ENCODE peak calls at places on chromosomes 12 and 14, in five cellular contexts. One of them, this sample, is unnamed.

GRCh38 chr14:93114068-93114710 is 1.5 kb downstream of the ITPK1 start:
- DNase-seq in dorsolateral prefrontal cortex: no peak
- DNase-seq in PC-3: peak
- DNase-seq in Panc1: no peak
- DNase-seq in AG10803: no peak
- DNase-seq in this sample: no peak

GRCh38 chr14:104278214-104278534 is 139.8 kb downstream of the KIF26A start:
- DNase-seq in Panc1: no peak
- DNase-seq in AG10803: no peak
- DNase-seq in dorsolateral prefrontal cortex: no peak
- DNase-seq in PC-3: no peak
- DNase-seq in this sample: no peak

GRCh38 chr14:61188196-61188595 is 92.9 kb downstream of the TMEM30B start:
- DNase-seq in dorsolateral prefrontal cortex: no peak
- DNase-seq in Panc1: no peak
- DNase-seq in PC-3: no peak
- DNase-seq in AG10803: no peak
- DNase-seq in this sample: no peak

GRCh38 chr14:86799244-86799647 is 1193.7 kb downstream of the GALC start:
- DNase-seq in PC-3: peak
- DNase-seq in dorsolateral prefrontal cortex: no peak
- DNase-seq in AG10803: peak
- DNase-seq in Panc1: no peak
- DNase-seq in this sample: no peak

GRCh38 chr12:106767954-106768501 is 6.5 kb upstream of the RIC8B start:
- DNase-seq in dorsolateral prefrontal cortex: no peak
- DNase-seq in AG10803: peak
- DNase-seq in PC-3: no peak
- DNase-seq in Panc1: no peak
- DNase-seq in this sample: no peak

GRCh38 chr14:104551851-104552737 is 27.5 kb upstream of the C14orf180 start:
- DNase-seq in Panc1: no peak
- DNase-seq in AG10803: no peak
- DNase-seq in PC-3: no peak
- DNase-seq in dorsolateral prefrontal cortex: peak
- DNase-seq in this sample: no peak

GRCh38 chr14:51321036-51321435 is 81.0 kb downstream of the TMX1 start:
- DNase-seq in AG10803: no peak
- DNase-seq in Panc1: no peak
- DNase-seq in PC-3: no peak
- DNase-seq in dorsolateral prefrontal cortex: no peak
- DNase-seq in this sample: no peak

GRCh38 chr12:2276288-2276842 is 223.6 kb downstream of the CACNA1C start:
- DNase-seq in PC-3: no peak
- DNase-seq in dorsolateral prefrontal cortex: no peak
- DNase-seq in AG10803: no peak
- DNase-seq in Panc1: no peak
- DNase-seq in this sample: no peak

GRCh38 chr14:104686624-104687517 is 2.5 kb upstream of the INF2 start:
- DNase-seq in dorsolateral prefrontal cortex: peak
- DNase-seq in PC-3: no peak
- DNase-seq in Panc1: no peak
- DNase-seq in AG10803: no peak
- DNase-seq in this sample: no peak

GRCh38 chr14:68535404-68536024 is 257.4 kb downstream of the ZFP36L1 start:
- DNase-seq in PC-3: peak
- DNase-seq in Panc1: peak
- DNase-seq in dorsolateral prefrontal cortex: no peak
- DNase-seq in AG10803: peak
- DNase-seq in this sample: no peak

GRCh38 chr14:101412741-101413140 is 148.6 kb upstream of the DIO3 start:
- DNase-seq in dorsolateral prefrontal cortex: no peak
- DNase-seq in Panc1: no peak
- DNase-seq in AG10803: no peak
- DNase-seq in PC-3: peak
- DNase-seq in this sample: no peak

GRCh38 chr14:104036250-104036649 is 49.2 kb upstream of the ASPG start:
- DNase-seq in dorsolateral prefrontal cortex: no peak
- DNase-seq in PC-3: no peak
- DNase-seq in Panc1: no peak
- DNase-seq in AG10803: no peak
- DNase-seq in this sample: no peak

GRCh38 chr14:68622856-68623255 is 170.0 kb downstream of the ZFP36L1 start:
- DNase-seq in dorsolateral prefrontal cortex: no peak
- DNase-seq in Panc1: no peak
- DNase-seq in AG10803: no peak
- DNase-seq in PC-3: no peak
- DNase-seq in this sample: no peak

GRCh38 chr12:44603701-44604100 is 272.4 kb downstream of the NELL2 start:
- DNase-seq in dorsolateral prefrontal cortex: no peak
- DNase-seq in Panc1: no peak
- DNase-seq in PC-3: no peak
- DNase-seq in AG10803: no peak
- DNase-seq in this sample: no peak

GRCh38 chr12:113397497-113398197 is 6.0 kb downstream of the SDS start:
- DNase-seq in PC-3: no peak
- DNase-seq in Panc1: no peak
- DNase-seq in AG10803: no peak
- DNase-seq in dorsolateral prefrontal cortex: no peak
- DNase-seq in this sample: no peak

GRCh38 chr12:3803865-3804472 is 51.1 kb upstream of the CRACR2A start:
- DNase-seq in Panc1: peak
- DNase-seq in dorsolateral prefrontal cortex: peak
- DNase-seq in PC-3: peak
- DNase-seq in AG10803: peak
- DNase-seq in this sample: peak

GRCh38 chr12:2507811-2508210 is 287.0 kb upstream of the FKBP4 start:
- DNase-seq in AG10803: no peak
- DNase-seq in dorsolateral prefrontal cortex: no peak
- DNase-seq in Panc1: no peak
- DNase-seq in PC-3: no peak
- DNase-seq in this sample: no peak

GRCh38 chr14:60944206-60944605 is 36.7 kb downstream of the TRMT5 start:
- DNase-seq in Panc1: no peak
- DNase-seq in PC-3: no peak
- DNase-seq in AG10803: no peak
- DNase-seq in dorsolateral prefrontal cortex: no peak
- DNase-seq in this sample: no peak

GRCh38 chr12:12734561-12735071 is 17.4 kb downstream of the CDKN1B start:
- DNase-seq in dorsolateral prefrontal cortex: no peak
- DNase-seq in PC-3: no peak
- DNase-seq in Panc1: no peak
- DNase-seq in AG10803: peak
- DNase-seq in this sample: no peak

GRCh38 chr12:82867782-82868505 is 181.2 kb downstream of the TMTC2 start:
- DNase-seq in Panc1: no peak
- DNase-seq in PC-3: no peak
- DNase-seq in AG10803: no peak
- DNase-seq in dorsolateral prefrontal cortex: no peak
- DNase-seq in this sample: no peak

GRCh38 chr14:36750244-36750643 is 88.6 kb downstream of the PAX9 start:
- DNase-seq in PC-3: no peak
- DNase-seq in Panc1: no peak
- DNase-seq in dorsolateral prefrontal cortex: no peak
- DNase-seq in AG10803: no peak
- DNase-seq in this sample: no peak

GRCh38 chr14:36751116-36751515 is 89.5 kb downstream of the PAX9 start:
- DNase-seq in dorsolateral prefrontal cortex: no peak
- DNase-seq in Panc1: no peak
- DNase-seq in AG10803: no peak
- DNase-seq in PC-3: peak
- DNase-seq in this sample: no peak

GRCh38 chr14:36746907-36747306 is 85.2 kb downstream of the PAX9 start:
- DNase-seq in AG10803: no peak
- DNase-seq in Panc1: no peak
- DNase-seq in PC-3: no peak
- DNase-seq in dorsolateral prefrontal cortex: no peak
- DNase-seq in this sample: no peak

GRCh38 chr14:36748814-36749213 is 87.2 kb downstream of the PAX9 start:
- DNase-seq in PC-3: no peak
- DNase-seq in dorsolateral prefrontal cortex: no peak
- DNase-seq in AG10803: no peak
- DNase-seq in Panc1: no peak
- DNase-seq in this sample: no peak

GRCh38 chr14:36747411-36748184 is 85.9 kb downstream of the PAX9 start:
- DNase-seq in Panc1: no peak
- DNase-seq in AG10803: peak
- DNase-seq in dorsolateral prefrontal cortex: no peak
- DNase-seq in PC-3: peak
- DNase-seq in this sample: no peak
- TF ChIP-seq CTCF in Panc1: peak
- TF ChIP-seq CTCF in AG10803: peak
- TF ChIP-seq CTCF in dorsolateral prefrontal cortex: no peak
- TF ChIP-seq CTCF in PC-3: peak
- TF ChIP-seq CTCF in this sample: peak

DNA sequence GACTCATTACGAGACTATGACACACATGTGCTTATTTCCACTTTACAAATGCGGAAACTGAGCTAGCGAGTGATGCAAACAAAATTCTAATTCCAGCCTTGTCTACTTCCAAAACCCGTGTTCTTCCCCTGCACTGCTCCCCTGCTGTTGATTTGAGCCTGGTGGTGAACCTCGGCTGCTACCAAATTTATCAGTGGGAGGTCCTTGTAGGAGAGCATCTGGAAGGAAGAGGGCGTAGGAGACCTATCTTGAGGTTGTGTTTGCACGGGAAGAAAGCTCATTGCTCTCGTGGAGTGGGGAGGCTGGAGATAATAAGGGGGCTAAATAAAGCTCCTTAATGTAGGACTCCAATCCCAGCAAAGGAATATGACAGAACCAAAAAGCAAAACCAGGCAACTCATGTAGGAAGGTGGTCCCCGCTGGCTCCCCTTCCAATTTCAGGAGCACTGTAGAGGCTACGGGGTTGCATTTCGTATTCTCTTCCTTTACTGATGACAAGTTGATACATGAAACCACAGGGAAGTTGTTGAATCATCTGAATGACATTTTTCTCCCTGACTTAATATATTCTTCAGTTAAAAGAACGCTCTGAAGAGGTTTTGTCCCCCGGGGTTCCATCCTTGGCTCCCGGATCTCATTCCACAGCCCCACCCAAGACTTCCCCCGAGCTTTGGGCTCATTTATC is 52.6 kb downstream of the FZD10 start:
- DNase-seq in PC-3: no peak
- DNase-seq in AG10803: no peak
- DNase-seq in Panc1: no peak
- DNase-seq in dorsolateral prefrontal cortex: no peak
- DNase-seq in this sample: no peak
- TF ChIP-seq CTCF in PC-3: no peak
- TF ChIP-seq CTCF in AG10803: no peak
- TF ChIP-seq CTCF in Panc1: no peak
- TF ChIP-seq CTCF in dorsolateral prefrontal cortex: no peak
- TF ChIP-seq CTCF in this sample: no peak

GRCh38 chr14:94129111-94129757 is at the start of gene IFI27L2:
- DNase-seq in PC-3: peak
- DNase-seq in Panc1: no peak
- DNase-seq in dorsolateral prefrontal cortex: peak
- DNase-seq in AG10803: peak
- DNase-seq in this sample: peak
- TF ChIP-seq CTCF in PC-3: no peak
- TF ChIP-seq CTCF in Panc1: no peak
- TF ChIP-seq CTCF in dorsolateral prefrontal cortex: peak
- TF ChIP-seq CTCF in AG10803: peak
- TF ChIP-seq CTCF in this sample: peak

GRCh38 chr12:121782616-121782966 is 10.9 kb downstream of the RHOF start:
- DNase-seq in dorsolateral prefrontal cortex: no peak
- DNase-seq in Panc1: no peak
- DNase-seq in PC-3: no peak
- DNase-seq in AG10803: no peak
- DNase-seq in this sample: no peak

GRCh38 chr12:121781751-121782615 is 11.5 kb downstream of the RHOF start:
- DNase-seq in AG10803: no peak
- DNase-seq in PC-3: peak
- DNase-seq in dorsolateral prefrontal cortex: no peak
- DNase-seq in Panc1: no peak
- DNase-seq in this sample: no peak

GRCh38 chr12:121786441-121786825 is 7.1 kb downstream of the RHOF start:
- DNase-seq in AG10803: peak
- DNase-seq in PC-3: peak
- DNase-seq in dorsolateral prefrontal cortex: no peak
- DNase-seq in Panc1: no peak
- DNase-seq in this sample: no peak

GRCh38 chr12:121783771-121784170 is 9.7 kb downstream of the RHOF start:
- DNase-seq in dorsolateral prefrontal cortex: no peak
- DNase-seq in Panc1: no peak
- DNase-seq in AG10803: no peak
- DNase-seq in PC-3: peak
- DNase-seq in this sample: no peak

GRCh38 chr12:121784460-121784859 is 9.0 kb downstream of the RHOF start:
- DNase-seq in dorsolateral prefrontal cortex: no peak
- DNase-seq in PC-3: peak
- DNase-seq in Panc1: no peak
- DNase-seq in AG10803: peak
- DNase-seq in this sample: no peak
- TF ChIP-seq CTCF in dorsolateral prefrontal cortex: no peak
- TF ChIP-seq CTCF in PC-3: no peak
- TF ChIP-seq CTCF in Panc1: no peak
- TF ChIP-seq CTCF in AG10803: no peak
- TF ChIP-seq CTCF in this sample: no peak

GRCh38 chr12:119235352-119235751 is 56.6 kb downstream of the HSPB8 start:
- DNase-seq in Panc1: no peak
- DNase-seq in PC-3: no peak
- DNase-seq in dorsolateral prefrontal cortex: no peak
- DNase-seq in AG10803: no peak
- DNase-seq in this sample: no peak
- TF ChIP-seq CTCF in Panc1: peak
- TF ChIP-seq CTCF in PC-3: peak
- TF ChIP-seq CTCF in dorsolateral prefrontal cortex: no peak
- TF ChIP-seq CTCF in AG10803: peak
- TF ChIP-seq CTCF in this sample: peak

GRCh38 chr12:54721312-54721711 is 73.1 kb upstream of the DCD start:
- DNase-seq in dorsolateral prefrontal cortex: no peak
- DNase-seq in Panc1: no peak
- DNase-seq in PC-3: no peak
- DNase-seq in AG10803: no peak
- DNase-seq in this sample: no peak

GRCh38 chr12:54723653-54724256 is 75.6 kb upstream of the DCD start:
- DNase-seq in PC-3: peak
- DNase-seq in dorsolateral prefrontal cortex: no peak
- DNase-seq in Panc1: no peak
- DNase-seq in AG10803: peak
- DNase-seq in this sample: no peak

GRCh38 chr12:54719691-54720090 is 71.5 kb upstream of the DCD start:
- DNase-seq in dorsolateral prefrontal cortex: no peak
- DNase-seq in PC-3: no peak
- DNase-seq in Panc1: no peak
- DNase-seq in AG10803: no peak
- DNase-seq in this sample: no peak

GRCh38 chr12:54725233-54725843 is 77.2 kb upstream of the DCD start:
- DNase-seq in Panc1: no peak
- DNase-seq in dorsolateral prefrontal cortex: no peak
- DNase-seq in AG10803: peak
- DNase-seq in PC-3: peak
- DNase-seq in this sample: no peak
- TF ChIP-seq CTCF in Panc1: peak
- TF ChIP-seq CTCF in dorsolateral prefrontal cortex: peak
- TF ChIP-seq CTCF in AG10803: peak
- TF ChIP-seq CTCF in PC-3: peak
- TF ChIP-seq CTCF in this sample: peak